ENCODE peak calls at places on chromosomes 11 and 22, in four cellular contexts. S, R, I and V are unnamed samples.

GRCh38 chr11:130636672-130637463 is 188.4 kb downstream of the ADAMTS15 start:
- DNase-seq in R (peak), I (no peak), S (peak), V (no peak)

GRCh38 chr11:44454686-44455085 is 110.8 kb upstream of the CD82 start:
- DNase-seq in R (no peak), S (no peak), I (no peak), V (no peak)

GRCh38 chr11:125128450-125128849 is 17.0 kb upstream of the TMEM218 start:
- DNase-seq in I (no peak), R (peak), S (peak), V (no peak)

GRCh38 chr22:23113067-23113846 is 28.5 kb downstream of the RSPH14 start:
- DNase-seq in I (no peak), R (peak), S (no peak), V (no peak)

GRCh38 chr11:8263109-8263768 is 439 bp downstream of the LMO1 start:
- DNase-seq in R (no peak), S (no peak), I (peak), V (no peak)

GRCh38 chr22:21758056-21758455 is 22.5 kb upstream of the YPEL1 start:
- DNase-seq in R (no peak), S (no peak), I (no peak), V (no peak)

GRCh38 chr22:32132126-32132525 is 27.0 kb downstream of the C22orf42 start:
- DNase-seq in I (no peak), S (no peak), R (no peak), V (no peak)

GRCh38 chr11:117842131-117842941 is 17.8 kb upstream of the FXYD2 start:
- DNase-seq in S (no peak), I (no peak), R (no peak), V (no peak)

GRCh38 chr11:17595526-17596309 is 48.7 kb downstream of the OTOG start:
- DNase-seq in R (no peak), I (no peak), S (no peak), V (no peak)

GRCh38 chr11:124900464-124900863 is 2.8 kb upstream of the ROBO4 start:
- DNase-seq in I (no peak), S (peak), R (peak), V (no peak)

GRCh38 chr11:88353835-88354496 is 16.4 kb upstream of the CTSC start:
- DNase-seq in I (no peak), R (no peak), S (no peak), V (no peak)

GRCh38 chr11:71064183-71064582 is 188.2 kb downstream of the SHANK2 start:
- DNase-seq in I (no peak), S (no peak), R (no peak), V (no peak)

GRCh38 chr22:46075764-46076531 is 74.4 kb upstream of the PPARA start:
- DNase-seq in S (no peak), I (no peak), R (no peak), V (no peak)

GRCh38 chr11:123457187-123457770 is 27.2 kb downstream of the GRAMD1B start:
- DNase-seq in I (no peak), S (no peak), R (no peak), V (no peak)

GRCh38 chr11:85694385-85694980 is 8.5 kb upstream of the CCDC89 start:
- DNase-seq in S (peak), R (peak), I (peak), V (no peak)

GRCh38 chr11:22510010-22510409 is 115.6 kb downstream of the FANCF start:
- DNase-seq in R (no peak), S (no peak), I (no peak), V (no peak)

GRCh38 chr11:115939726-115940421 is 435.7 kb upstream of the CADM1 start:
- DNase-seq in I (no peak), R (no peak), S (no peak), V (no peak)

GRCh38 chr11:93775289-93775688 is 8.8 kb upstream of the MED17 start:
- DNase-seq in I (peak), S (peak), R (no peak), V (no peak)

GRCh38 chr11:46345881-46346484 is 1.3 kb upstream of the DGKZ start:
- DNase-seq in R (no peak), I (no peak), S (no peak), V (no peak)

GRCh38 chr11:134488913-134489312 is 76.9 kb upstream of the B3GAT1 start:
- DNase-seq in S (no peak), R (no peak), I (no peak), V (no peak)

GRCh38 chr22:24751518-24751917 is 23.0 kb downstream of the PIWIL3 start:
- DNase-seq in S (no peak), R (no peak), I (no peak), V (no peak)

GRCh38 chr11:118917488-118918127 is 8.1 kb downstream of the BCL9L start:
- DNase-seq in I (no peak), R (peak), S (peak), V (no peak)

GRCh38 chr11:17929171-17929570 is 83.7 kb downstream of the SERGEF start:
- DNase-seq in R (peak), S (no peak), I (no peak), V (no peak)

GRCh38 chr22:19674929-19675253 is 39.4 kb upstream of the SEPTIN5 start:
- DNase-seq in R (no peak), S (no peak), I (no peak), V (no peak)

GRCh38 chr11:66639066-66639813 is 737 bp downstream of the RBM4 start:
- DNase-seq in S (peak), I (peak), R (peak), V (no peak)

DNA sequence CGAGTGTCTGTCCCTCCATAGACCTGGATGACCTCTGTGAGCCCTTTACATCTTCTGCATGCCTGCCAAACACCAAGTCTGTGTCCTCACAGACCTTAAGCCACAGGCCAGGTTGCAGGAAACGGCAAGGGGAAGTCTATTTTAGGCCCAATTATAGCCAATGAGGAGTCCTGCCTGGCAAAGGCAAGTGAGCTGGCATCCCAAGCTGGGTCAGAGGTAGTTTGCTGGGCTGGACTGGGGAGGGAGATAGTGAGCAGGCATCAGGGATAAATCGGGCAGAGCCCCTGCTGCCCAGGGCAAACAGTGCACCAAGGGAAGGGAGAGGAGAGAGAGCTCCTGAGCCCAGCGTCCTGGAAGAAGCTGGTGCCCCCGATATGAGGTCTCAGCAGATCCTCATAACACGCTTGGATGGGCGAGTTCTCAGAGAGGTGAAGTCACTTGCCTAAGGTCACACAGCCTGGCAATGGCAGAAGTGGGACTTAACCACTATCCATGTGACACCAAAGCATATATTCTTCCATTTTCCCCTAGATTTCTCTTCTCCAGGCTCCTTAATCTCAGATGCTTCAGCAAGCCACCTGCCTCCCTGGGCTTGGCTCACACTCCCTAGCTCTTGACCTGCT is 3.7 kb upstream of the RELT start:
- DNase-seq in I (no peak), S (peak), R (no peak), V (no peak)
- H3K4me3 ChIP-seq in I (no peak), S (no peak), R (no peak), V (no peak)

GRCh38 chr22:50222508-50222907 is 21.7 kb downstream of the SELENOO start:
- DNase-seq in I (no peak), R (no peak), S (no peak), V (no peak)

GRCh38 chr22:50220603-50221409 is 20.0 kb downstream of the SELENOO start:
- DNase-seq in R (no peak), S (no peak), I (no peak), V (no peak)

GRCh38 chr22:50224071-50224470 is 20.8 kb downstream of the TUBGCP6 start:
- DNase-seq in I (no peak), R (no peak), S (no peak), V (no peak)

GRCh38 chr22:50219800-50220602 is 19.2 kb downstream of the SELENOO start:
- DNase-seq in I (no peak), R (no peak), S (no peak), V (no peak)

DNA sequence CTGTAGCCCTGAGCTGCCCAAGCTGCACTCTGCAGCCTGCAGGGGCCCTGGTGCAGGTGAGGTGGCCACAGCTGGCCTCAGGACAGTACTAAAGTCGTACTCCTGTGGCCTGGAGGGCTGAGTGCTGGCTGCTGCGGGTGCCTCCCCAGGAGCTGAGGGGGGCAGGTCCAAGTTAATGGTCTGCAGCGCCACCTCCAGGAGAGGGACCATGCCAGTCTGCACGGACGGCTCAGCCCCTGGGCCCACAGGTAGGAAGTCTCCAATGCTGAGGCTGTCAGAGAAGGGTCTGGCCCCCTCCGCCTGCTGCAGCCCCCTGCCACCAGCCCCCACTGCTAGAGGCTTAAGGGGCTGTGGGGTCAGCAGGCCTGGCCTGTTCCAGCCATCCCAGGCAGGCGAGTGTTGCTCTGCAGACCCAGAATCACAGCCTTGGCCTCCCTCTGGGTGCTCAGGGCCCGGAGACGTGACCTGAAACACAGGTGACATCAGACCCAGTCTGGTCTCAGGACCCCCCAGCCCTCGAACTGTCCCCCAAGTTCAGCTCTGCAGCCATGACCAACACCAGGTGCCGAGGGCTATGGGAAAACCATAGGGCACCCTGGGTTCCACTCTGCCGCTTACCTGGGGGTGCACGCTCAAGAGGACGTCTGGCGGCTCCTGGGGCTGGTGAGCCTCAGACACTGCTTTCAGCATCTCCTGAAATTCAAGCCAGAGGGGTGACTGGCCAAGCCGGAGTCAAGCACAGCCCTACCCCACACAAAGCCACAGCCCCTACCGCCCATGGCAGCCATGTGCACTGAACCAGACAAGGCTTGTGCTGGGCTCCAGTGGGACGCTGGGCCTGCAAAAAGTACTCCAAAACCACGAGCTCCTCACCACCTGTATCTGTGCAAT is 20.8 kb downstream of the SELENOO start:
- DNase-seq in S (no peak), I (no peak), R (no peak), V (no peak)
- TF ChIP-seq CTCF in S (no peak), I (peak), R (peak), V (no peak)

GRCh38 chr11:112759418-112759817 is 201.8 kb upstream of the NCAM1 start:
- DNase-seq in I (no peak), S (no peak), R (no peak), V (no peak)

GRCh38 chr11:112761911-112762685 is 199.1 kb upstream of the NCAM1 start:
- DNase-seq in I (no peak), S (no peak), R (no peak), V (no peak)

GRCh38 chr11:112760378-112761060 is 200.7 kb upstream of the NCAM1 start:
- DNase-seq in S (no peak), I (no peak), R (no peak), V (no peak)

GRCh38 chr11:112762686-112763048 is 198.6 kb upstream of the NCAM1 start:
- DNase-seq in S (no peak), R (no peak), I (no peak), V (no peak)
- H3K4me3 ChIP-seq in S (no peak), R (no peak), I (no peak), V (no peak)

DNA sequence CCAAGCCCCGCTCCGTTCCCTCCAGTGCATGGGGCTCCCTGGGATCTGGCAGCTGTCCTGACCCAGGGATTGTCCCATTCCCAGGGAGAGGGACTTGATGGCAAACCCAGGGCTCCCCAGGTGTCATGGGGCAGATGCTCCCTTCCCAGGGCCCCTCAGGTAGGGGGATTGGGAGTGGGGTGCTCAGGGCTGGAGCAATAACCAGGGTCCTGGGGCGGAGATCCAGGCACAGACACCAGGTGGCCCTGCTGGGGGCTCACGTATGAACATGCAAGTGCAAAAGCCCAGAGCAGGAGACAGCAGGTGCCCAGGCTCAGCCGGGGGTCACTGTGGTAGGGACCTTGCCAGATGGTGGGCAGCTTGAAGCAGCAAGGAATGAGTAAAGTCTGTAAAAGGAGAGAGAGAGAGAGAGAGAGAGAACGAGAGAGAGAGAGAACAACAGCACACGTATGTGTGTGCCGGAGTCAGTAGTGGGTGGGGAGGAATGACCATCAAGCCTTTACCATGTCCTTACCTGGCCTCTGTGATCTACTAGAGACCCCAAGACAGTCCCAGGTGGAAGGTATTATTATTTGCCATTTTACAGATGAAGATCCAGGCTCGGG is 19.3 kb upstream of the MPPED1 start:
- DNase-seq in R (no peak), S (no peak), I (no peak), V (no peak)
- TF ChIP-seq CTCF in R (no peak), S (no peak), I (no peak), V (no peak)